ENCODE peak calls at places on chromosomes 11 and 22, in six cellular contexts. One of them, this sample, is unnamed.

GRCh38 chr11:74460481-74461154 is 6.7 kb downstream of the KCNE3 start:
- DNase-seq in SK-N-SH: no peak
- DNase-seq in K562: peak
- DNase-seq in HCT116: no peak
- DNase-seq in HepG2: no peak
- DNase-seq in GM12878: no peak
- DNase-seq in this sample: no peak

GRCh38 chr11:75239551-75240290 is 853 bp upstream of the TPBGL start:
- DNase-seq in SK-N-SH: peak
- DNase-seq in K562: no peak
- DNase-seq in HCT116: no peak
- DNase-seq in HepG2: no peak
- DNase-seq in GM12878: no peak
- DNase-seq in this sample: no peak

GRCh38 chr11:119519796-119520195 is 96.8 kb upstream of the THY1 start:
- DNase-seq in SK-N-SH: no peak
- DNase-seq in K562: no peak
- DNase-seq in HCT116: no peak
- DNase-seq in HepG2: no peak
- DNase-seq in GM12878: no peak
- DNase-seq in this sample: no peak

GRCh38 chr11:31966846-31967245 is 124.0 kb upstream of the RCN1 start:
- DNase-seq in SK-N-SH: no peak
- DNase-seq in K562: no peak
- DNase-seq in HCT116: no peak
- DNase-seq in HepG2: no peak
- DNase-seq in GM12878: no peak
- DNase-seq in this sample: no peak

GRCh38 chr11:61785837-61786402 is 6.5 kb downstream of the TMEM258 start:
- DNase-seq in SK-N-SH: no peak
- DNase-seq in K562: no peak
- DNase-seq in HCT116: no peak
- DNase-seq in HepG2: no peak
- DNase-seq in GM12878: no peak
- DNase-seq in this sample: no peak

GRCh38 chr22:19888131-19888746 is 33.6 kb upstream of the GNB1L start:
- DNase-seq in SK-N-SH: no peak
- DNase-seq in K562: no peak
- DNase-seq in HCT116: no peak
- DNase-seq in HepG2: no peak
- DNase-seq in GM12878: no peak
- DNase-seq in this sample: no peak

GRCh38 chr11:59456661-59457060 is at the start of gene OR4D6:
- DNase-seq in SK-N-SH: no peak
- DNase-seq in K562: no peak
- DNase-seq in HCT116: no peak
- DNase-seq in HepG2: no peak
- DNase-seq in GM12878: no peak
- DNase-seq in this sample: no peak

GRCh38 chr22:16915711-16916110 is 90.5 kb upstream of the XKR3 start:
- DNase-seq in SK-N-SH: no peak
- DNase-seq in K562: no peak
- DNase-seq in HCT116: no peak
- DNase-seq in HepG2: no peak
- DNase-seq in GM12878: no peak
- DNase-seq in this sample: no peak

GRCh38 chr11:42112896-42113295 is 653.4 kb upstream of the LRRC4C start:
- DNase-seq in SK-N-SH: no peak
- DNase-seq in K562: no peak
- DNase-seq in HCT116: no peak
- DNase-seq in HepG2: no peak
- DNase-seq in GM12878: no peak
- DNase-seq in this sample: no peak

GRCh38 chr11:83172551-83172950 is 15.6 kb downstream of the PCF11 start:
- DNase-seq in SK-N-SH: no peak
- DNase-seq in K562: no peak
- DNase-seq in HCT116: no peak
- DNase-seq in HepG2: no peak
- DNase-seq in GM12878: no peak
- DNase-seq in this sample: no peak

GRCh38 chr11:83175815-83176214 is 17.7 kb upstream of the ANKRD42 start:
- DNase-seq in SK-N-SH: no peak
- DNase-seq in K562: no peak
- DNase-seq in HCT116: no peak
- DNase-seq in HepG2: no peak
- DNase-seq in GM12878: no peak
- DNase-seq in this sample: no peak

GRCh38 chr11:83168756-83169155 is 11.8 kb downstream of the PCF11 start:
- DNase-seq in SK-N-SH: no peak
- DNase-seq in K562: no peak
- DNase-seq in HCT116: no peak
- DNase-seq in HepG2: no peak
- DNase-seq in GM12878: no peak
- DNase-seq in this sample: no peak

GRCh38 chr11:83174008-83174407 is 17.1 kb downstream of the PCF11 start:
- DNase-seq in SK-N-SH: no peak
- DNase-seq in K562: no peak
- DNase-seq in HCT116: no peak
- DNase-seq in HepG2: no peak
- DNase-seq in GM12878: no peak
- DNase-seq in this sample: no peak
- H3K4me2 ChIP-seq in SK-N-SH: no peak
- H3K4me2 ChIP-seq in K562: no peak
- H3K4me2 ChIP-seq in HCT116: no peak
- H3K4me2 ChIP-seq in HepG2: no peak
- H3K4me2 ChIP-seq in GM12878: no peak
- H3K4me2 ChIP-seq in this sample: no peak

GRCh38 chr22:50219800-50220602 is 19.2 kb downstream of the SELENOO start:
- DNase-seq in SK-N-SH: no peak
- DNase-seq in K562: no peak
- DNase-seq in HCT116: no peak
- DNase-seq in HepG2: no peak
- DNase-seq in GM12878: no peak
- DNase-seq in this sample: peak

GRCh38 chr22:50221410-50222300 is 20.8 kb downstream of the SELENOO start:
- DNase-seq in SK-N-SH: no peak
- DNase-seq in K562: no peak
- DNase-seq in HCT116: no peak
- DNase-seq in HepG2: no peak
- DNase-seq in GM12878: no peak
- DNase-seq in this sample: no peak

GRCh38 chr22:50222508-50222907 is 21.7 kb downstream of the SELENOO start:
- DNase-seq in SK-N-SH: no peak
- DNase-seq in K562: no peak
- DNase-seq in HCT116: no peak
- DNase-seq in HepG2: no peak
- DNase-seq in GM12878: no peak
- DNase-seq in this sample: no peak

GRCh38 chr22:50218996-50219727 is 18.4 kb downstream of the SELENOO start:
- DNase-seq in SK-N-SH: peak
- DNase-seq in K562: peak
- DNase-seq in HCT116: peak
- DNase-seq in HepG2: peak
- DNase-seq in GM12878: no peak
- DNase-seq in this sample: peak

GRCh38 chr22:50220603-50221409 is 20.0 kb downstream of the SELENOO start:
- DNase-seq in SK-N-SH: no peak
- DNase-seq in K562: no peak
- DNase-seq in HCT116: no peak
- DNase-seq in HepG2: no peak
- DNase-seq in GM12878: no peak
- DNase-seq in this sample: no peak
- TF ChIP-seq JUND in SK-N-SH: no peak
- TF ChIP-seq JUND in K562: no peak
- TF ChIP-seq JUND in HCT116: no peak
- TF ChIP-seq JUND in HepG2: no peak
- TF ChIP-seq JUND in GM12878: no peak
- TF ChIP-seq JUND in this sample: no peak

DNA sequence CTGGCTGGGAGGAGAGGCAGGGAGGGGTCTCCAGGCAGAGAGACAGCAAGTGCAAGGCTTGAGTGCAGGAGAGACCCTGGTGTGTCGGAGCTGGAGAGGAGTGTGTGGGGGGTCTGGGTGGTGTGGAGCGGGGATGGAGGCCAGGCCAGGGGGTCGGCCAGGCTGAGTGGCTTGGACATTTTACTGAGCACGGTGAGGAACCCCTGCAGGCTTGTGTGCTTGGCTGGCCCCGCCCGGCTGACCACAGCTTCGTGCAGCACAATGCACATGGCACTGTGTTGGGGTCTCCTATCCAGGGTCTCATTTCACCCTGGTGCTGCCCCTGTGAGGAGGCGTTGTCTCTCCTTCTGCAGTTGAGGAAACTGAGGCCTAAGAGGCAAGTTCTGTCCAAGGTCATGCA is 5.6 kb downstream of the MYEOV start:
- DNase-seq in SK-N-SH: no peak
- DNase-seq in K562: no peak
- DNase-seq in HCT116: no peak
- DNase-seq in HepG2: no peak
- DNase-seq in GM12878: no peak
- DNase-seq in this sample: no peak
- H3K4me2 ChIP-seq in SK-N-SH: peak
- H3K4me2 ChIP-seq in K562: peak
- H3K4me2 ChIP-seq in HCT116: peak
- H3K4me2 ChIP-seq in HepG2: no peak
- H3K4me2 ChIP-seq in GM12878: no peak
- H3K4me2 ChIP-seq in this sample: no peak

DNA sequence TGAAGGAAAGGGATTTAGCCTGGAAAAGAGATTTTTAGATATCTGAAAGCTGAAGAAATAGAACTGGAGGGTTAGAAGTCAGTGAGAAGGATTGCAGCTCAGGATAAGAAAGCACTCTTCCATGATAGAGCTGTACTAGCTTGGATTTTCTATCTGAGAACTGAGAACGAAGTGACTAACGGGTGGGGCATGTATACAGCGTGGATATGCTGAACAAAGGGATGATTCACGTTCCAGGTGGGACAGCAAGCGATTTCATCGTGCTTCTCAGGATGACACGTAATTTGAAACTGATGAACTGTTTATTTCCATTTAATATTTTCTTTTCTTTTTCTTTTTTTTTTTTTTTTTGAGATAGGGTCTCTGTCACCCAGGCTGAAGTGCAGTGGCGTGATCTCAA is 53.0 kb downstream of the GRAMD1B start:
- DNase-seq in SK-N-SH: no peak
- DNase-seq in K562: no peak
- DNase-seq in HCT116: peak
- DNase-seq in HepG2: no peak
- DNase-seq in GM12878: no peak
- DNase-seq in this sample: no peak
- TF ChIP-seq JUND in SK-N-SH: no peak
- TF ChIP-seq JUND in K562: no peak
- TF ChIP-seq JUND in HCT116: peak
- TF ChIP-seq JUND in HepG2: no peak
- TF ChIP-seq JUND in GM12878: no peak
- TF ChIP-seq JUND in this sample: no peak

DNA sequence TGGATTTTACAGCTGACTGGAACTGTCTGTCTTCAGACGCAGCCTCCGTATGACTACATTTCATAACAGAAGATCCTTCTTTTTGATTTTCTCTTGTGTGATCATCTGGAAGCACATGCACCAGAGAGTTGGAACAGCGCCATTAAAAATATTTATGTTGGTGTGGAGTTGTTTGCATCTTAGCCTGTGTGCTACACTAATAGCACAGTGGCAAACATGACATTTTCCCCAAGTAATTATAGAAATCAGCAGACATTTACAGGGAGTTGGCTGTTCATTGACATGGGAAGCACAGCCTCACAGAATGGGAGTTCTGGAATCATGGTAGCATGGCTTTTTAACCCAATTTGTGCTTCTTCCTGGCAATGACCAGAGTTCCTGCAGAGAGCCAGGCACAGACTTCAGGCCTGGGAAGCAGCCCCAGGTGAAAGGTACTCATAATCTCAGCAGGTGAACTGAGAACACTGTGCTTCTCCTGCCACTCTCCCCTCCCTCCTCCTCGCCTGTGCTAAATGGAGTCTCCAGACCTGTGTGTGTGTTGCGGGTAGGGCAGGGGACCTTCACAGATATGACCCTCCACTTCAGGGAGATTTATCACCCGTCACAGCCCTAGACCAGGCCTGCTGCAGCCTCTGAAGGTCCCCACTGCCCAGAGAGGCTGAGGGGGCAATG is 82.8 kb upstream of the PLET1 start:
- DNase-seq in SK-N-SH: peak
- DNase-seq in K562: no peak
- DNase-seq in HCT116: no peak
- DNase-seq in HepG2: no peak
- DNase-seq in GM12878: no peak
- DNase-seq in this sample: no peak
- H3K4me2 ChIP-seq in SK-N-SH: no peak
- H3K4me2 ChIP-seq in K562: no peak
- H3K4me2 ChIP-seq in HCT116: no peak
- H3K4me2 ChIP-seq in HepG2: no peak
- H3K4me2 ChIP-seq in GM12878: no peak
- H3K4me2 ChIP-seq in this sample: no peak

This sample was measured in H1.